ENCODE peak calls at places on chromosomes 5 and 9, in nine cellular contexts. J is HAP-1; U is epithelial cell of esophagus; Z is lower lobe of right lung; R is AG10803; C is mesendoderm; L is CD4-positive, alpha-beta memory T cell; Q is transverse colon; G is left ventricle myocardium inferior. M is an unnamed sample.

GRCh38 chr9:105141448-105142101 is 102.9 kb upstream of the SLC44A1 start:
- DNase-seq in J (no peak), G (no peak), L (no peak), C (no peak), R (no peak), Z (no peak), U (no peak), Q (no peak), M (no peak)

GRCh38 chr9:132597073-132597775 is 14.8 kb downstream of the BARHL1 start:
- DNase-seq in R (no peak), U (no peak), Q (no peak), G (peak), L (no peak), C (no peak), J (no peak), Z (no peak), M (no peak)

GRCh38 chr9:98502976-98503325 is 205.8 kb downstream of the GABBR2 start:
- DNase-seq in J (no peak), Q (no peak), G (peak), Z (peak), L (no peak), C (peak), R (peak), U (peak), M (peak)

GRCh38 chr9:135664801-135665794 is 2.0 kb downstream of the LCN9 start:
- DNase-seq in G (no peak), C (no peak), Z (no peak), U (no peak), Q (no peak), R (no peak), J (no peak), L (no peak), M (no peak)

GRCh38 chr5:41869150-41869738 is 981 bp downstream of the OXCT1 start:
- DNase-seq in L (no peak), Z (peak), R (peak), C (peak), J (peak), U (peak), G (peak), Q (peak), M (peak)

GRCh38 chr9:38421498-38422211 is 2.6 kb downstream of the IGFBPL1 start:
- DNase-seq in C (peak), R (no peak), U (no peak), J (peak), G (no peak), Z (no peak), L (no peak), Q (no peak), M (no peak)

GRCh38 chr9:22005700-22006605 is 3.2 kb downstream of the CDKN2B start:
- DNase-seq in Q (no peak), G (no peak), Z (no peak), U (peak), C (peak), J (no peak), L (no peak), R (no peak), M (peak)

GRCh38 chr9:85469041-85469440 is 272.7 kb downstream of the AGTPBP1 start:
- DNase-seq in Q (no peak), R (no peak), U (no peak), G (no peak), C (no peak), L (no peak), J (no peak), Z (no peak), M (no peak)

GRCh38 chr5:151081426-151082273 is 816 bp upstream of the TNIP1 start:
- DNase-seq in R (peak), U (peak), Q (no peak), Z (no peak), C (no peak), J (peak), L (no peak), G (no peak), M (no peak)

GRCh38 chr5:151082976-151083651 is 2.3 kb upstream of the TNIP1 start:
- DNase-seq in Q (peak), Z (peak), C (no peak), G (no peak), L (peak), J (no peak), U (peak), R (no peak), M (no peak)

GRCh38 chr5:151084363-151084762 is 3.5 kb upstream of the TNIP1 start:
- DNase-seq in R (peak), L (no peak), Z (no peak), Q (no peak), J (no peak), G (no peak), U (no peak), C (no peak), M (no peak)

GRCh38 chr5:151080620-151081425 is at the start of gene TNIP1:
- DNase-seq in Z (peak), R (peak), G (peak), U (peak), C (peak), Q (peak), J (peak), L (peak), M (peak)

DNA sequence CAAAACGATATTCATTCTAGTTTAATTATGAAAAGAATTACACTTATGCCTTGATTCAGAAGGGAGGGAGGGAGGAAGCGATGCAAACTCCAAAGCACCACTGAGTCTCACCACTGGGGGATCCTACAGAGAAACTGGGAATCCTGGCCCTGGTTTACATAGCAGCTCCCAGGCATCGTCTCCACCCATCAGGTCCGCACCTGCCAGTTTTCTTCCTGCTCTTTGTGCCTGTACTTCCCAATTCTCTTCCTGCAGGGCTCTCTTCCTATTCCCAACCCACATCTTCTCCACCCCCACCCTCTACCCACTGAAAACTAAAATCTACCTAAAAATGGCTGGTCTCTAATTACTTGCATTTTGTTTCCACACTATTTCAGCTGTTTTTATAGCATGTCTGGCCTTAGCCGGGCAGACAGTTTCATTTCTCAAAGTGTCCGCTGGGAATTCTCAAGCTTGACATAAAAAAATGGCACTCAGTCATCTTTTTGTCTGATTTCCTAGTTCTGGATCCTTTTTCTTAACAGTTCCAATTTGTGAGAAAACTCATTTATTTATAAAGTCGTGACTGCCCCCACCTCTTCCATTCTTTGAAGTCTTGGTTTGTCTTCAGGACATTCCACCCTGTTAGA is 1.6 kb upstream of the TNIP1 start:
- DNase-seq in C (peak), G (no peak), Z (no peak), U (peak), R (no peak), J (peak), Q (peak), L (no peak), M (no peak)
- H3K4me3 ChIP-seq in C (no peak), G (peak), Z (peak), U (peak), R (no peak), J (peak), Q (no peak), L (no peak), M (peak)

GRCh38 chr5:17024686-17025180 is 88.6 kb upstream of the MYO10 start:
- DNase-seq in G (no peak), Q (no peak), L (no peak), Z (no peak), U (peak), R (peak), C (peak), J (no peak), M (no peak)
- H3K4me3 ChIP-seq in G (no peak), Q (no peak), L (no peak), Z (no peak), U (no peak), R (no peak), C (no peak), J (no peak), M (no peak)

DNA sequence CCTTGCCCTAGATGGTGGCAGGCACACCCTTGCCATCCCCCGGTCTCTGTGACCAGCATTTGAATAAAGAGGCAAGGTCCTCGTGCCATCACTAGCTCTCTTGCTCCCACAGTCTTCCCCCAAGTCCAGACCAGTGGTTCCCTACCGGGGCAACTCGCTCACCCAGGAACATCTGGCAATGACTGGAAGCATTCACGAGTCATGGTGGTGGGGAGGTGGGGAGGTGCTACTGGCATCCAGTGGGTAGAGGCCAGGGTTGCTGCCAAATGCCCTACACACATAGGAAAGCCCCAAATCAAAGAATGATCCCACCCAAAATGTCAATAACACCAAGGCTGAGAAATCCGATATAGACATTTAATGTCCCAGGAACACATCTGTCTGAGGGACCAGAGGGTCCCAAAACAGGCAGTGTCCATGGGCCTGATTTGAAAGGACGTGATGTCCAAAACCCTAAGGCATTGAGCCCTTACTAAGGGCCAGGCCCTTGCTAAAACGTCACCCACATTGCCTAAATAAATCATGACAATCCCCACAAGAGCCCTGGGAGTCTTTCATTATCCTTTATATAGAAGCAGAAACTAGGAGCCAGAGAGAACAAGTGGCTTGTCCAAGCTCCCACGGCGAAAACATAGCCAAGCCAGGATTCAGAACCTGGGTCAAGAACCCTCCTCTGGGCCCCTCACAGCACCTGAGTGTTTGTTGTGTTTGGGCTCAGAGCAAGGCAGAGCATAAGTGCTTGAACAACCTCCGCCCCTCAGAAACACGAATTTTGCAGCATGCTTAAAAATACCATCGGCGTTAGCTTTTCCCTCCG is 119.3 kb upstream of the WWC1 start:
- DNase-seq in Z (no peak), Q (no peak), R (peak), U (peak), J (no peak), C (no peak), L (no peak), G (no peak), M (no peak)
- H3K4me3 ChIP-seq in Z (no peak), Q (no peak), R (no peak), U (no peak), J (no peak), C (no peak), L (no peak), G (no peak), M (no peak)

GRCh38 chr5:139657363-139658321 is 9.5 kb downstream of the CXXC5 start:
- DNase-seq in R (peak), Z (no peak), L (no peak), U (no peak), C (no peak), Q (no peak), J (no peak), G (no peak), M (peak)

GRCh38 chr5:139658928-139659667 is 10.9 kb downstream of the CXXC5 start:
- DNase-seq in L (no peak), Z (no peak), J (no peak), C (peak), Q (no peak), G (peak), R (peak), U (peak), M (peak)

GRCh38 chr5:139660105-139660915 is 12.2 kb downstream of the CXXC5 start:
- DNase-seq in U (peak), C (no peak), J (no peak), Z (peak), G (peak), Q (peak), L (no peak), R (peak), M (peak)

GRCh38 chr5:139659673-139660072 is 11.5 kb downstream of the CXXC5 start:
- DNase-seq in U (no peak), R (no peak), Q (no peak), C (peak), J (no peak), Z (no peak), G (no peak), L (no peak), M (no peak)

DNA sequence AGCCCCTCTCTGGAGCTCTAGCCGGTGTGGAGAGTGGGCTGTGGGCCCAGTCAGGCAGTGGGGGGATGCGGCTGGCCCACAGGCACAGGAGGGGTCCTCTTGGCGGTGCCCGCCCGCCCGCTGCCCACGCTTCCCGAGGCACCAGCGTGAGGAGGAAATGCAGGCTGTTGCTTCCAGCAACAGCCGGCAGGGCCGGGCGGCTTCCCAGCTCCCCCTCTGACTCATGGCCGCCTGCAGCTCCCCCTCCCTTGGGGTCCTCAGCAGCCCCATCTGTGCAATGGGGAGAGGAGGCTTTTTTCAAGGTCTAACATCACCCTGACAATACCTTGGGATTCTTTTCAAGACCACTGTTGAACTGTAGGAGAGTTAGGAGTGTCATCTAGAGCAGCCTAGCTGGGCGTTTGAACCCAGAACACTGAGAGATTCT is 10.4 kb downstream of the CXXC5 start:
- DNase-seq in R (peak), G (no peak), C (no peak), L (no peak), Z (no peak), J (no peak), Q (no peak), U (peak), M (peak)
- H3K4me3 ChIP-seq in R (peak), G (peak), C (no peak), L (no peak), Z (no peak), J (no peak), Q (no peak), U (no peak), M (no peak)

GRCh38 chr5:139384591-139385051 is 1.5 kb upstream of the SLC23A1 start:
- DNase-seq in R (no peak), J (no peak), L (no peak), Q (no peak), C (no peak), Z (no peak), G (no peak), U (no peak), M (no peak)
- H3K4me3 ChIP-seq in R (peak), J (no peak), L (peak), Q (peak), C (no peak), Z (peak), G (peak), U (no peak), M (no peak)